ENCODE peak calls at places on chromosome 7, in ten cellular contexts. K is heart right ventricle; T is psoas muscle; Y is neural progenitor cell; V is CD8-positive, alpha-beta memory T cell; D is mucosa of descending colon; W is K562; H is uterus; N is lower lobe of right lung; A is lung. M is an unnamed sample.

GRCh38 chr7:141820067-141820466 is 21.2 kb downstream of the PRSS37 start:
- DNase-seq in K (no peak), T (no peak), Y (no peak), V (no peak), D (no peak), W (no peak), H (no peak), N (no peak), A (no peak), M (no peak)

GRCh38 chr7:46654546-46655443 is 733.7 kb upstream of the IGFBP3 start:
- DNase-seq in K (no peak), T (no peak), Y (no peak), V (no peak), D (no peak), W (no peak), H (no peak), N (no peak), A (no peak), M (no peak)

GRCh38 chr7:137772748-137773147 is 74.0 kb downstream of the DGKI start:
- DNase-seq in K (no peak), T (no peak), Y (no peak), V (no peak), D (no peak), W (no peak), H (no peak), N (no peak), A (no peak), M (no peak)

GRCh38 chr7:22551768-22552513 is 52.0 kb upstream of the STEAP1B start:
- DNase-seq in K (no peak), T (no peak), Y (no peak), V (no peak), D (no peak), W (no peak), H (no peak), N (no peak), A (no peak), M (no peak)

GRCh38 chr7:80225361-80225760 is 90.7 kb downstream of the GNAI1 start:
- DNase-seq in K (no peak), T (no peak), Y (no peak), V (no peak), D (no peak), W (no peak), H (no peak), N (no peak), A (no peak), M (no peak)

GRCh38 chr7:47326808-47327207 is 255.1 kb downstream of the TNS3 start:
- DNase-seq in K (peak; percentile 54), T (no peak), Y (peak; percentile 52), V (no peak), D (no peak), W (no peak), H (peak; percentile 50), N (no peak), A (no peak), M (peak; percentile 68)

GRCh38 chr7:132485600-132486594 is 90.4 kb downstream of the PLXNA4 start:
- DNase-seq in K (peak; percentile 61), T (peak; percentile 66), Y (no peak), V (peak; percentile 82), D (no peak), W (no peak), H (peak; percentile 79), N (no peak), A (no peak), M (peak; percentile 74)

GRCh38 chr7:104137971-104138370 is 69.8 kb downstream of the ORC5 start:
- DNase-seq in K (no peak), T (no peak), Y (peak; percentile 34), V (no peak), D (no peak), W (no peak), H (no peak), N (no peak), A (no peak), M (no peak)

GRCh38 chr7:18861514-18861913 is 255.9 kb downstream of the TWIST1 start:
- DNase-seq in K (no peak), T (no peak), Y (no peak), V (no peak), D (no peak), W (no peak), H (no peak), N (no peak), A (no peak), M (no peak)

GRCh38 chr7:91033574-91033973 is 230.7 kb upstream of the FZD1 start:
- DNase-seq in K (no peak), T (peak; percentile 19), Y (no peak), V (no peak), D (no peak), W (no peak), H (no peak), N (no peak), A (no peak), M (no peak)

DNA sequence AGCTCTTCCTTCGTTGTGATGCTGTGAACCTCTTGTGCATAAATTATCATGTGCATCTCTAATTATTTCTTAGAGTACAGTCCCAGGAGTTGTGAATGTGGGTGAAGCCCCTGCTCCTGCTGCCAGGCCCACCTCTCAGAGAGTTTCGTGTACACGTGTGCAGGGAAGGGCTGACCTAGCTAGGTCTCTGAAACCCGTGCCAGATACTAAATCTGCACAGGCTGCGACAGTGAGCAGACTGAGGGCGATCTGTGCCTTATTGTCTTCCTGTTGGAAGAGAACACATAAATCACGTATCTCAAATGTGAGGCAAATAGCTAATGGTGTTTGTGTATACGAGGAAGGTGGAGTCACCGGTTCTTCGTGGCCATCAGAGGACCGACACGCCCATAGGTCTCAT is 71.8 kb upstream of the DNAJB6 start:
- DNase-seq in K (no peak), T (no peak), Y (no peak), V (no peak), D (no peak), W (no peak), H (no peak), N (no peak), A (no peak), M (no peak)
- H3K36me3 ChIP-seq in K (no peaks in the 10 kb centered on the region), T (peaks cover 6% of the 10 kb centered on the region), Y (no peaks in the 10 kb centered on the region), V (peaks cover 24% of the 10 kb centered on the region), D (peaks cover 4% of the 10 kb centered on the region), W (peaks cover 90% of the 10 kb centered on the region), H (no peaks in the 10 kb centered on the region), N (peaks cover 81% of the 10 kb centered on the region), A (peaks cover 6% of the 10 kb centered on the region), M (peaks cover 5% of the 10 kb centered on the region)

GRCh38 chr7:1536768-1537630 is 6.5 kb downstream of the MAFK start:
- DNase-seq in K (peak; percentile 94), T (peak; percentile 98), Y (peak; percentile 83), V (no peak), D (peak; percentile 92), W (peak; percentile 71), H (peak; percentile 98), N (peak; percentile 96), A (peak; percentile 91), M (peak; percentile 98)

GRCh38 chr7:1538544-1539345 is 8.2 kb downstream of the MAFK start:
- DNase-seq in K (no peak), T (peak; percentile 62), Y (no peak), V (no peak), D (peak; percentile 48), W (no peak), H (no peak), N (no peak), A (no peak), M (no peak)

GRCh38 chr7:1539346-1540321 is 9.1 kb downstream of the MAFK start:
- DNase-seq in K (peak; percentile 24), T (peak; percentile 69), Y (no peak), V (no peak), D (peak; percentile 54), W (no peak), H (no peak), N (peak; percentile 45), A (no peak), M (no peak)

GRCh38 chr7:1536105-1536767 is 5.7 kb downstream of the MAFK start:
- DNase-seq in K (peak; percentile 23), T (no peak), Y (no peak), V (no peak), D (peak; percentile 58), W (no peak), H (peak; percentile 37), N (no peak), A (no peak), M (no peak)

GRCh38 chr7:1537631-1538412 is 7.3 kb downstream of the MAFK start:
- DNase-seq in K (peak; percentile 94), T (peak; percentile 93), Y (peak; percentile 83), V (no peak), D (peak; percentile 80), W (peak; percentile 92), H (peak; percentile 96), N (peak; percentile 78), A (peak; percentile 82), M (peak; percentile 94)
- H3K4me1 ChIP-seq in K (peaks cover 69% of the 10 kb centered on the region), T (peaks cover 57% of the 10 kb centered on the region), Y (peaks cover 22% of the 10 kb centered on the region), V (peaks cover 14% of the 10 kb centered on the region), D (peaks cover 45% of the 10 kb centered on the region), W (peaks cover 81% of the 10 kb centered on the region), H (peaks cover 12% of the 10 kb centered on the region), N (peaks cover 53% of the 10 kb centered on the region), A (peaks cover 30% of the 10 kb centered on the region), M (no peaks in the 10 kb centered on the region)

DNA sequence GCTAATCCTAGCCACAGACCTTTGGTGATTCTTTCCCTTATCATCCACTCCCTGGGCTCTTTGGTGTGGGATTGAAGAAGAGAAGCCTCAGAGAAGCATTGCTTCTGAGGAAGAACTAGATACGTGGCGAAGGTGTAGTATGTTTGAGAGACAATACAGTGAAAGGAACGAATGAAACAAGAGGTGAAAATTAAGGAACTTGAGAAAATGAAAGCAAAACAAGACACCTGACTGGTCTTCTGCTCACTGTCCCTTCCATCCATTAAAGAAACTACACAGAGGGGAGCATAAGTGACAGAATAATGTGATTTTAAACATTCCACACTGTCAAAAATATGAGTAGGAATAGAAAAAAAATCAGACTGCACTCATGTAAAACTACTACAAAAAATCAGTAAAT is 219.6 kb upstream of the NPSR1 start:
- DNase-seq in K (no peak), T (no peak), Y (no peak), V (no peak), D (no peak), W (no peak), H (no peak), N (no peak), A (no peak), M (no peak)
- H3K4me3 ChIP-seq in K (no peak overlapping the region), T (no peak overlapping the region), Y (no peak overlapping the region), V (no peak overlapping the region), D (no peak overlapping the region), W (no peak overlapping the region), H (no peak overlapping the region), N (no peak overlapping the region), A (no peak overlapping the region), M (no peak overlapping the region)

GRCh38 chr7:73503229-73503628 is 18.9 kb downstream of the BAZ1B start:
- DNase-seq in K (no peak), T (no peak), Y (no peak), V (no peak), D (no peak), W (no peak), H (no peak), N (no peak), A (no peak), M (no peak)

GRCh38 chr7:73509463-73509862 is 12.6 kb downstream of the BAZ1B start:
- DNase-seq in K (no peak), T (no peak), Y (no peak), V (no peak), D (no peak), W (no peak), H (no peak), N (peak; percentile 75), A (peak; percentile 66), M (no peak)

GRCh38 chr7:73507556-73507955 is 14.5 kb downstream of the BAZ1B start:
- DNase-seq in K (no peak), T (no peak), Y (no peak), V (no peak), D (no peak), W (no peak), H (no peak), N (no peak), A (no peak), M (peak; percentile 7)

GRCh38 chr7:73504017-73504416 is 18.1 kb downstream of the BAZ1B start:
- DNase-seq in K (no peak), T (no peak), Y (no peak), V (no peak), D (no peak), W (no peak), H (no peak), N (no peak), A (no peak), M (no peak)

GRCh38 chr7:73504920-73505319 is 17.2 kb downstream of the BAZ1B start:
- DNase-seq in K (no peak), T (no peak), Y (no peak), V (no peak), D (no peak), W (no peak), H (no peak), N (no peak), A (no peak), M (no peak)
- H3K36me3 ChIP-seq in K (peaks cover 19% of the 10 kb centered on the region), T (peaks cover 13% of the 10 kb centered on the region), Y (peaks cover 20% of the 10 kb centered on the region), V (peaks cover 62% of the 10 kb centered on the region), D (no peaks in the 10 kb centered on the region), W (peaks cover 92% of the 10 kb centered on the region), H (no peaks in the 10 kb centered on the region), N (peaks cover 99% of the 10 kb centered on the region), A (peaks cover 29% of the 10 kb centered on the region), M (peaks cover 8% of the 10 kb centered on the region)